ENCODE peak calls at places on chromosomes 1 and 21, in nine cellular contexts. One of them, this sample, is unnamed.
A peak's percentile ranks its signal among the peaks of the same experiment; 100 is the strongest.

GRCh38 chr1:9589144-9589718 is 520 bp downstream of the TMEM201 start:
- DNase-seq in pancreas: no peak
- DNase-seq in CD8-positive, alpha-beta T cell: peak; percentile 36
- DNase-seq in ovary: peak; percentile 42
- DNase-seq in DND-41: peak; percentile 57
- DNase-seq in brain microvascular endothelial cell: peak; percentile 26
- DNase-seq in thoracic aorta: no peak
- DNase-seq in kidney: no peak
- DNase-seq in tibial nerve: no peak
- DNase-seq in this sample: peak; percentile 71

GRCh38 chr1:109864063-109864822 is 46.4 kb upstream of the CSF1 start:
- DNase-seq in kidney: no peak
- DNase-seq in brain microvascular endothelial cell: no peak
- DNase-seq in thoracic aorta: no peak
- DNase-seq in ovary: no peak
- DNase-seq in pancreas: no peak
- DNase-seq in DND-41: no peak
- DNase-seq in CD8-positive, alpha-beta T cell: no peak
- DNase-seq in tibial nerve: no peak
- DNase-seq in this sample: no peak

GRCh38 chr1:107867422-107867821 is 97.6 kb downstream of the VAV3 start:
- DNase-seq in tibial nerve: no peak
- DNase-seq in pancreas: no peak
- DNase-seq in thoracic aorta: no peak
- DNase-seq in brain microvascular endothelial cell: no peak
- DNase-seq in kidney: no peak
- DNase-seq in ovary: no peak
- DNase-seq in CD8-positive, alpha-beta T cell: no peak
- DNase-seq in DND-41: no peak
- DNase-seq in this sample: no peak

GRCh38 chr1:145877923-145878486 is 7.7 kb downstream of the ANKRD35 start:
- DNase-seq in CD8-positive, alpha-beta T cell: no peak
- DNase-seq in brain microvascular endothelial cell: peak; percentile 9
- DNase-seq in ovary: no peak
- DNase-seq in tibial nerve: no peak
- DNase-seq in thoracic aorta: no peak
- DNase-seq in DND-41: no peak
- DNase-seq in pancreas: no peak
- DNase-seq in kidney: no peak
- DNase-seq in this sample: no peak

GRCh38 chr1:78475888-78476610 is 14.7 kb upstream of the PTGFR start:
- DNase-seq in ovary: no peak
- DNase-seq in DND-41: no peak
- DNase-seq in brain microvascular endothelial cell: no peak
- DNase-seq in pancreas: no peak
- DNase-seq in CD8-positive, alpha-beta T cell: no peak
- DNase-seq in kidney: no peak
- DNase-seq in tibial nerve: no peak
- DNase-seq in thoracic aorta: no peak
- DNase-seq in this sample: no peak

GRCh38 chr21:26170471-26171309 is at the start of gene APP:
- DNase-seq in pancreas: peak; percentile 80
- DNase-seq in kidney: peak; percentile 94
- DNase-seq in ovary: peak; percentile 86
- DNase-seq in DND-41: no peak
- DNase-seq in CD8-positive, alpha-beta T cell: peak; percentile 84
- DNase-seq in brain microvascular endothelial cell: peak; percentile 60
- DNase-seq in tibial nerve: peak; percentile 79
- DNase-seq in thoracic aorta: no peak
- DNase-seq in this sample: peak; percentile 84

GRCh38 chr1:46030074-46030870 is 102.2 kb downstream of the PIK3R3 start:
- DNase-seq in CD8-positive, alpha-beta T cell: no peak
- DNase-seq in pancreas: no peak
- DNase-seq in brain microvascular endothelial cell: no peak
- DNase-seq in tibial nerve: no peak
- DNase-seq in thoracic aorta: no peak
- DNase-seq in kidney: no peak
- DNase-seq in DND-41: no peak
- DNase-seq in ovary: no peak
- DNase-seq in this sample: peak; percentile 41

GRCh38 chr1:228410015-228410414 is 3.4 kb upstream of the TRIM11 start:
- DNase-seq in ovary: peak; percentile 70
- DNase-seq in pancreas: no peak
- DNase-seq in kidney: no peak
- DNase-seq in CD8-positive, alpha-beta T cell: no peak
- DNase-seq in thoracic aorta: no peak
- DNase-seq in tibial nerve: peak; percentile 33
- DNase-seq in brain microvascular endothelial cell: no peak
- DNase-seq in DND-41: no peak
- DNase-seq in this sample: no peak

GRCh38 chr21:45278156-45278911 is 9.4 kb downstream of the POFUT2 start:
- DNase-seq in pancreas: no peak
- DNase-seq in brain microvascular endothelial cell: no peak
- DNase-seq in tibial nerve: no peak
- DNase-seq in kidney: peak; percentile 43
- DNase-seq in thoracic aorta: no peak
- DNase-seq in ovary: peak; percentile 15
- DNase-seq in DND-41: no peak
- DNase-seq in CD8-positive, alpha-beta T cell: no peak
- DNase-seq in this sample: peak; percentile 47

GRCh38 chr1:229258851-229259110 is 12.1 kb upstream of the RAB4A start:
- DNase-seq in CD8-positive, alpha-beta T cell: no peak
- DNase-seq in thoracic aorta: no peak
- DNase-seq in ovary: no peak
- DNase-seq in brain microvascular endothelial cell: no peak
- DNase-seq in kidney: no peak
- DNase-seq in DND-41: no peak
- DNase-seq in tibial nerve: no peak
- DNase-seq in pancreas: no peak
- DNase-seq in this sample: no peak

GRCh38 chr1:73382971-73383370 is 815.0 kb downstream of the LRRIQ3 start:
- DNase-seq in DND-41: no peak
- DNase-seq in kidney: no peak
- DNase-seq in pancreas: no peak
- DNase-seq in ovary: no peak
- DNase-seq in CD8-positive, alpha-beta T cell: no peak
- DNase-seq in thoracic aorta: no peak
- DNase-seq in brain microvascular endothelial cell: no peak
- DNase-seq in tibial nerve: no peak
- DNase-seq in this sample: no peak

GRCh38 chr1:199725002-199725401 is 302.5 kb upstream of the NR5A2 start:
- DNase-seq in tibial nerve: no peak
- DNase-seq in brain microvascular endothelial cell: no peak
- DNase-seq in kidney: no peak
- DNase-seq in thoracic aorta: no peak
- DNase-seq in DND-41: no peak
- DNase-seq in pancreas: no peak
- DNase-seq in ovary: no peak
- DNase-seq in CD8-positive, alpha-beta T cell: no peak
- DNase-seq in this sample: no peak

GRCh38 chr1:215251428-215251827 is 168.9 kb downstream of the KCNK2 start:
- DNase-seq in DND-41: no peak
- DNase-seq in pancreas: no peak
- DNase-seq in ovary: no peak
- DNase-seq in CD8-positive, alpha-beta T cell: no peak
- DNase-seq in thoracic aorta: no peak
- DNase-seq in brain microvascular endothelial cell: no peak
- DNase-seq in kidney: no peak
- DNase-seq in tibial nerve: no peak
- DNase-seq in this sample: no peak

GRCh38 chr1:15322648-15323350 is 75.8 kb downstream of the FHAD1 start:
- DNase-seq in brain microvascular endothelial cell: no peak
- DNase-seq in DND-41: no peak
- DNase-seq in pancreas: peak; percentile 71
- DNase-seq in ovary: no peak
- DNase-seq in kidney: no peak
- DNase-seq in thoracic aorta: no peak
- DNase-seq in CD8-positive, alpha-beta T cell: no peak
- DNase-seq in tibial nerve: no peak
- DNase-seq in this sample: no peak

GRCh38 chr1:171152533-171152932 is 32.6 kb upstream of the FMO2 start:
- DNase-seq in pancreas: no peak
- DNase-seq in thoracic aorta: no peak
- DNase-seq in brain microvascular endothelial cell: no peak
- DNase-seq in CD8-positive, alpha-beta T cell: no peak
- DNase-seq in DND-41: no peak
- DNase-seq in ovary: no peak
- DNase-seq in kidney: no peak
- DNase-seq in tibial nerve: no peak
- DNase-seq in this sample: no peak

GRCh38 chr1:213277036-213277435 is 226.0 kb downstream of the RPS6KC1 start:
- DNase-seq in thoracic aorta: no peak
- DNase-seq in ovary: no peak
- DNase-seq in pancreas: no peak
- DNase-seq in brain microvascular endothelial cell: no peak
- DNase-seq in CD8-positive, alpha-beta T cell: no peak
- DNase-seq in DND-41: no peak
- DNase-seq in kidney: no peak
- DNase-seq in tibial nerve: no peak
- DNase-seq in this sample: no peak

GRCh38 chr1:80657048-80657653 is 1143.6 kb upstream of the ADGRL2 start:
- DNase-seq in brain microvascular endothelial cell: no peak
- DNase-seq in kidney: no peak
- DNase-seq in thoracic aorta: no peak
- DNase-seq in pancreas: no peak
- DNase-seq in tibial nerve: no peak
- DNase-seq in DND-41: no peak
- DNase-seq in CD8-positive, alpha-beta T cell: no peak
- DNase-seq in ovary: no peak
- DNase-seq in this sample: no peak

DNA sequence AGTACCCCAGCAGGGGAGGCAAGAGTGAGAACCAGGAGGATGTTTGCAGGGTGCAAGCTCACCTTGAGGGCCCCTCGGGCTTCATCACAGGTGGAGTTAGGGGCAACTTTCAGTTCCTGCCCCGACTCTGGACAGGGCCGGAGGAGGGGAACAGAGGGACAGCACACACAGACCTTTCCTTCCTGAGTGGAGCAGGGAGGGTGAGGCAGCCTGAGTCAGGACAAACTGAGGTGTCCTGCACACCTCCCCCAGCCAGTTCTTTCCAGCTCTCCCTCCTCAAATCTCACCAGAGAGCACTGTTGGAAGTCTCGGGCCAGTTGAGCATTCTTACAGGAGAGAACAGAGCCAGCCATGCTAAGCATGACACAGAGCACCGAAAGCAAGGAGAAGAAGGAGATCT is 1.5 kb downstream of the ENTREP3 start:
- DNase-seq in brain microvascular endothelial cell: no peak
- DNase-seq in DND-41: no peak
- DNase-seq in ovary: no peak
- DNase-seq in pancreas: no peak
- DNase-seq in tibial nerve: no peak
- DNase-seq in kidney: peak; percentile 60
- DNase-seq in thoracic aorta: no peak
- DNase-seq in CD8-positive, alpha-beta T cell: no peak
- DNase-seq in this sample: no peak
- H3K27ac ChIP-seq in brain microvascular endothelial cell: no peak overlapping the region
- H3K27ac ChIP-seq in DND-41: peak overlapping the region; percentile 67
- H3K27ac ChIP-seq in ovary: no peak overlapping the region
- H3K27ac ChIP-seq in pancreas: no peak overlapping the region
- H3K27ac ChIP-seq in tibial nerve: peak overlapping the region; percentile 93
- H3K27ac ChIP-seq in kidney: no peak overlapping the region
- H3K27ac ChIP-seq in thoracic aorta: no peak overlapping the region
- H3K27ac ChIP-seq in CD8-positive, alpha-beta T cell: no peak overlapping the region
- H3K27ac ChIP-seq in this sample: peak overlapping the region; percentile 99

DNA sequence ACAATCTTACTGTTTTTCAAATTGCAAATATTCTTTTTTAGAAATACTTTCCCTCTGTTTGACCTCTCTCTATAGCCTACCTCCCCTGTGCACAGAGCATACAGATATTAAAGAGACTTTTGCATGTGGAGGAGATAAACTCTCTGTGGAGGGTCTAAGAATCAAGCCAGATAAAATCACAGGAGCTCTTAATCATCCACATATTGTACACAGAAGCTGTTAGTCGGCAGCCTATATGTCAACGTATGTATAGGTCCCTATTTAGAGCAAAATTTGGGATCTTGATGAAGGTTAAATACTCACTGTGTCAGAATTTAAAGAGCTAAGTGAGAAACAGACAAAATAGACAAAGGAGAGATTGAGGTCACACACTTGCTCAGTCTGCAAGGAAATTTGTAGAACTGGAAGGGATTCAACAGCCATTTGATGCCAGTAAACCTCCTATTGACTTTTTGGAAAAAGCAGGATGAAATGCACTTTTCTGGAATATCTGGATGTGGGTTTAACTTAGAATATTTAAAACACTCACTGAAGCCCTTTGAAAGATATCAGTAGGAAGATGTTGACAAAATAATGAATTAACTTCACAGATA is 4.1 kb upstream of the IRF2BP2 start:
- DNase-seq in DND-41: no peak
- DNase-seq in ovary: no peak
- DNase-seq in pancreas: no peak
- DNase-seq in kidney: no peak
- DNase-seq in tibial nerve: no peak
- DNase-seq in CD8-positive, alpha-beta T cell: no peak
- DNase-seq in thoracic aorta: no peak
- DNase-seq in brain microvascular endothelial cell: no peak
- DNase-seq in this sample: no peak
- H3K4me3 ChIP-seq in DND-41: no peak overlapping the region
- H3K4me3 ChIP-seq in ovary: no peak overlapping the region
- H3K4me3 ChIP-seq in pancreas: no peak overlapping the region
- H3K4me3 ChIP-seq in kidney: no peak overlapping the region
- H3K4me3 ChIP-seq in tibial nerve: no peak overlapping the region
- H3K4me3 ChIP-seq in CD8-positive, alpha-beta T cell: no peak overlapping the region
- H3K4me3 ChIP-seq in thoracic aorta: no peak overlapping the region
- H3K4me3 ChIP-seq in brain microvascular endothelial cell: no peak overlapping the region
- H3K4me3 ChIP-seq in this sample: no peak overlapping the region

DNA sequence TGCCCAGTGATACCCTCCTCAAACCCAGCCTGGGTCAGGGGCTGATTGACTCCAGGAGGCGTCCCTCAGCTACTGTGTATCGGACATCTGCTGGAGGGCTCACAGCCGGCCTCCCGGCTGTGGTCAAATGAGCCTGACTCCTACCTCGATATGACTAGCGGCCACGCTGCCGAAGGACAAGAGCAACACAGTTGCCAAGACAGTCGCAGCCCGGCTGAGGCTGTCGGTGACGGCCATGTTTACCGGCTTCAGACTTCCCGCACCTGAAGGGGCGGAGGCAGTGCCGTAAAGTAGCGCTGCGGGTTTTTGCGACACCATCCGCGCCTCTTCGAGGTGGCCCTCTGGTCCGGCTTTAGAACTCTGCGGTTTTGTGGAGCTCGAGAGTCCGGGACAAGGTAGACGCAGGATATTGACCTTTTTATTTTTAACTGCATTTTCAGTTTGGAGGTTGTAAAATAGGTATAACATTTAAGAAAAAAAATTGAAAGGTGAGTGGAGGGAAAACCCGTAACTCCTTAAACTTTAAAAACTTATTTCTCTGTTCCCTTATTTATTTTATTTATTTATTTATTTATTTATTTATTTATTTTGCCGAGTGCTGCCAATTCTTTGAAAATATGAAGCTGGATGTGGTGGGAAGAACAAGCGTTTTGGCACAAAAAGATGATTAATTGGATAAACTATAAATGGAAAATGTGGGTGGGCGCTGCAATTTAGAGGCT is at the start of gene PIGK:
- DNase-seq in DND-41: peak; percentile 88
- DNase-seq in tibial nerve: peak; percentile 72
- DNase-seq in CD8-positive, alpha-beta T cell: peak; percentile 90
- DNase-seq in ovary: peak; percentile 86
- DNase-seq in kidney: peak; percentile 91
- DNase-seq in thoracic aorta: peak; percentile 38
- DNase-seq in pancreas: peak; percentile 86
- DNase-seq in brain microvascular endothelial cell: peak; percentile 85
- DNase-seq in this sample: peak; percentile 86
- TF ChIP-seq CTCF in DND-41: no peak
- TF ChIP-seq CTCF in tibial nerve: no peak
- TF ChIP-seq CTCF in CD8-positive, alpha-beta T cell: no peak
- TF ChIP-seq CTCF in ovary: no peak
- TF ChIP-seq CTCF in kidney: no peak
- TF ChIP-seq CTCF in thoracic aorta: no peak
- TF ChIP-seq CTCF in pancreas: no peak
- TF ChIP-seq CTCF in brain microvascular endothelial cell: no peak
- TF ChIP-seq CTCF in this sample: no peak

GRCh38 chr21:43734131-43734634 is 15.3 kb downstream of the PDXK start:
- DNase-seq in CD8-positive, alpha-beta T cell: no peak
- DNase-seq in thoracic aorta: no peak
- DNase-seq in brain microvascular endothelial cell: no peak
- DNase-seq in ovary: peak; percentile 17
- DNase-seq in pancreas: peak; percentile 69
- DNase-seq in kidney: no peak
- DNase-seq in DND-41: no peak
- DNase-seq in tibial nerve: no peak
- DNase-seq in this sample: no peak
- H3K27ac ChIP-seq in CD8-positive, alpha-beta T cell: no peak overlapping the region
- H3K27ac ChIP-seq in thoracic aorta: peak overlapping the region; percentile 52
- H3K27ac ChIP-seq in brain microvascular endothelial cell: no peak overlapping the region
- H3K27ac ChIP-seq in ovary: no peak overlapping the region
- H3K27ac ChIP-seq in pancreas: no peak overlapping the region
- H3K27ac ChIP-seq in kidney: peak overlapping the region; percentile 27
- H3K27ac ChIP-seq in DND-41: no peak overlapping the region
- H3K27ac ChIP-seq in tibial nerve: peak overlapping the region; percentile 98
- H3K27ac ChIP-seq in this sample: peak overlapping the region; percentile 22

This sample was measured in coronary artery.